ENCODE peak calls at places on chromosomes 12 and 14, in seven cellular contexts. One of them, this sample, is unnamed.

GRCh38 chr12:84826925-84827324 is 85.7 kb downstream of the SLC6A15 start:
- DNase-seq in lung: no peak
- DNase-seq in midbrain: no peak
- DNase-seq in lower leg skin: no peak
- DNase-seq in activated CD8-positive, alpha-beta T cell treated with anti-CD3 and anti-CD28 coated beads for 36 hours: no peak
- DNase-seq in stimulated activated CD4-positive, alpha-beta T cell treated with anti-CD3 and anti-CD28 coated beads, Interleukin-4, amount 100 ng/mL, for 48 hours: no peak
- DNase-seq in activated CD4-positive, alpha-beta T cell treated with anti-CD3 and anti-CD28 coated beads, Interleukin-2, amount 50 U/mL, for 48 hours: no peak
- DNase-seq in this sample: no peak

GRCh38 chr12:115194448-115194847 is 510.5 kb upstream of the TBX3 start:
- DNase-seq in lung: no peak
- DNase-seq in midbrain: no peak
- DNase-seq in lower leg skin: no peak
- DNase-seq in activated CD8-positive, alpha-beta T cell treated with anti-CD3 and anti-CD28 coated beads for 36 hours: no peak
- DNase-seq in stimulated activated CD4-positive, alpha-beta T cell treated with anti-CD3 and anti-CD28 coated beads, Interleukin-4, amount 100 ng/mL, for 48 hours: no peak
- DNase-seq in activated CD4-positive, alpha-beta T cell treated with anti-CD3 and anti-CD28 coated beads, Interleukin-2, amount 50 U/mL, for 48 hours: no peak
- DNase-seq in this sample: no peak

GRCh38 chr14:100842799-100843198 is 16.9 kb downstream of the MEG3 start:
- DNase-seq in lung: no peak
- DNase-seq in midbrain: no peak
- DNase-seq in lower leg skin: no peak
- DNase-seq in activated CD8-positive, alpha-beta T cell treated with anti-CD3 and anti-CD28 coated beads for 36 hours: no peak
- DNase-seq in stimulated activated CD4-positive, alpha-beta T cell treated with anti-CD3 and anti-CD28 coated beads, Interleukin-4, amount 100 ng/mL, for 48 hours: no peak
- DNase-seq in activated CD4-positive, alpha-beta T cell treated with anti-CD3 and anti-CD28 coated beads, Interleukin-2, amount 50 U/mL, for 48 hours: no peak
- DNase-seq in this sample: no peak

GRCh38 chr14:90381011-90381790 is 15.6 kb upstream of the CALM1 start:
- DNase-seq in lung: no peak
- DNase-seq in midbrain: peak; percentile 82
- DNase-seq in lower leg skin: no peak
- DNase-seq in activated CD8-positive, alpha-beta T cell treated with anti-CD3 and anti-CD28 coated beads for 36 hours: no peak
- DNase-seq in stimulated activated CD4-positive, alpha-beta T cell treated with anti-CD3 and anti-CD28 coated beads, Interleukin-4, amount 100 ng/mL, for 48 hours: no peak
- DNase-seq in activated CD4-positive, alpha-beta T cell treated with anti-CD3 and anti-CD28 coated beads, Interleukin-2, amount 50 U/mL, for 48 hours: no peak
- DNase-seq in this sample: no peak

GRCh38 chr14:37034410-37035285 is 137.8 kb downstream of the SLC25A21 start:
- DNase-seq in lung: no peak
- DNase-seq in midbrain: no peak
- DNase-seq in lower leg skin: no peak
- DNase-seq in activated CD8-positive, alpha-beta T cell treated with anti-CD3 and anti-CD28 coated beads for 36 hours: no peak
- DNase-seq in stimulated activated CD4-positive, alpha-beta T cell treated with anti-CD3 and anti-CD28 coated beads, Interleukin-4, amount 100 ng/mL, for 48 hours: no peak
- DNase-seq in activated CD4-positive, alpha-beta T cell treated with anti-CD3 and anti-CD28 coated beads, Interleukin-2, amount 50 U/mL, for 48 hours: no peak
- DNase-seq in this sample: no peak

GRCh38 chr14:36238666-36239363 is 62.3 kb upstream of the PTCSC3 start:
- DNase-seq in lung: peak; percentile 46
- DNase-seq in midbrain: no peak
- DNase-seq in lower leg skin: no peak
- DNase-seq in activated CD8-positive, alpha-beta T cell treated with anti-CD3 and anti-CD28 coated beads for 36 hours: peak; percentile 28
- DNase-seq in stimulated activated CD4-positive, alpha-beta T cell treated with anti-CD3 and anti-CD28 coated beads, Interleukin-4, amount 100 ng/mL, for 48 hours: no peak
- DNase-seq in activated CD4-positive, alpha-beta T cell treated with anti-CD3 and anti-CD28 coated beads, Interleukin-2, amount 50 U/mL, for 48 hours: peak; percentile 19
- DNase-seq in this sample: no peak

GRCh38 chr12:118059645-118060275 is 1.2 kb downstream of the WSB2 start:
- DNase-seq in lung: no peak
- DNase-seq in midbrain: no peak
- DNase-seq in lower leg skin: no peak
- DNase-seq in activated CD8-positive, alpha-beta T cell treated with anti-CD3 and anti-CD28 coated beads for 36 hours: no peak
- DNase-seq in stimulated activated CD4-positive, alpha-beta T cell treated with anti-CD3 and anti-CD28 coated beads, Interleukin-4, amount 100 ng/mL, for 48 hours: no peak
- DNase-seq in activated CD4-positive, alpha-beta T cell treated with anti-CD3 and anti-CD28 coated beads, Interleukin-2, amount 50 U/mL, for 48 hours: no peak
- DNase-seq in this sample: no peak

GRCh38 chr12:67354966-67355365 is 85.8 kb downstream of the CAND1 start:
- DNase-seq in lung: no peak
- DNase-seq in midbrain: no peak
- DNase-seq in lower leg skin: no peak
- DNase-seq in activated CD8-positive, alpha-beta T cell treated with anti-CD3 and anti-CD28 coated beads for 36 hours: no peak
- DNase-seq in stimulated activated CD4-positive, alpha-beta T cell treated with anti-CD3 and anti-CD28 coated beads, Interleukin-4, amount 100 ng/mL, for 48 hours: no peak
- DNase-seq in activated CD4-positive, alpha-beta T cell treated with anti-CD3 and anti-CD28 coated beads, Interleukin-2, amount 50 U/mL, for 48 hours: no peak
- DNase-seq in this sample: no peak

GRCh38 chr14:58919262-58919661 is 269.2 kb upstream of the DAAM1 start:
- DNase-seq in lung: no peak
- DNase-seq in midbrain: no peak
- DNase-seq in lower leg skin: no peak
- DNase-seq in activated CD8-positive, alpha-beta T cell treated with anti-CD3 and anti-CD28 coated beads for 36 hours: no peak
- DNase-seq in stimulated activated CD4-positive, alpha-beta T cell treated with anti-CD3 and anti-CD28 coated beads, Interleukin-4, amount 100 ng/mL, for 48 hours: no peak
- DNase-seq in activated CD4-positive, alpha-beta T cell treated with anti-CD3 and anti-CD28 coated beads, Interleukin-2, amount 50 U/mL, for 48 hours: no peak
- DNase-seq in this sample: no peak

GRCh38 chr12:102093319-102093718 is 26.6 kb downstream of the NUP37 start:
- DNase-seq in lung: no peak
- DNase-seq in midbrain: no peak
- DNase-seq in lower leg skin: no peak
- DNase-seq in activated CD8-positive, alpha-beta T cell treated with anti-CD3 and anti-CD28 coated beads for 36 hours: no peak
- DNase-seq in stimulated activated CD4-positive, alpha-beta T cell treated with anti-CD3 and anti-CD28 coated beads, Interleukin-4, amount 100 ng/mL, for 48 hours: no peak
- DNase-seq in activated CD4-positive, alpha-beta T cell treated with anti-CD3 and anti-CD28 coated beads, Interleukin-2, amount 50 U/mL, for 48 hours: no peak
- DNase-seq in this sample: no peak

GRCh38 chr12:118145798-118146156 is 9.9 kb downstream of the PEBP1 start:
- DNase-seq in lung: no peak
- DNase-seq in midbrain: no peak
- DNase-seq in lower leg skin: no peak
- DNase-seq in activated CD8-positive, alpha-beta T cell treated with anti-CD3 and anti-CD28 coated beads for 36 hours: no peak
- DNase-seq in stimulated activated CD4-positive, alpha-beta T cell treated with anti-CD3 and anti-CD28 coated beads, Interleukin-4, amount 100 ng/mL, for 48 hours: no peak
- DNase-seq in activated CD4-positive, alpha-beta T cell treated with anti-CD3 and anti-CD28 coated beads, Interleukin-2, amount 50 U/mL, for 48 hours: no peak
- DNase-seq in this sample: no peak

GRCh38 chr14:91342243-91342760 is 75.3 kb downstream of the CCDC88C start:
- DNase-seq in lung: no peak
- DNase-seq in midbrain: no peak
- DNase-seq in lower leg skin: no peak
- DNase-seq in activated CD8-positive, alpha-beta T cell treated with anti-CD3 and anti-CD28 coated beads for 36 hours: no peak
- DNase-seq in stimulated activated CD4-positive, alpha-beta T cell treated with anti-CD3 and anti-CD28 coated beads, Interleukin-4, amount 100 ng/mL, for 48 hours: no peak
- DNase-seq in activated CD4-positive, alpha-beta T cell treated with anti-CD3 and anti-CD28 coated beads, Interleukin-2, amount 50 U/mL, for 48 hours: no peak
- DNase-seq in this sample: no peak

GRCh38 chr12:107484219-107484618 is 201.4 kb upstream of the PWP1 start:
- DNase-seq in lung: no peak
- DNase-seq in midbrain: no peak
- DNase-seq in lower leg skin: peak; percentile 12
- DNase-seq in activated CD8-positive, alpha-beta T cell treated with anti-CD3 and anti-CD28 coated beads for 36 hours: no peak
- DNase-seq in stimulated activated CD4-positive, alpha-beta T cell treated with anti-CD3 and anti-CD28 coated beads, Interleukin-4, amount 100 ng/mL, for 48 hours: no peak
- DNase-seq in activated CD4-positive, alpha-beta T cell treated with anti-CD3 and anti-CD28 coated beads, Interleukin-2, amount 50 U/mL, for 48 hours: no peak
- DNase-seq in this sample: no peak

GRCh38 chr12:101552277-101552676 is 42.5 kb upstream of the MYBPC1 start:
- DNase-seq in lung: peak; percentile 52
- DNase-seq in midbrain: no peak
- DNase-seq in lower leg skin: no peak
- DNase-seq in activated CD8-positive, alpha-beta T cell treated with anti-CD3 and anti-CD28 coated beads for 36 hours: no peak
- DNase-seq in stimulated activated CD4-positive, alpha-beta T cell treated with anti-CD3 and anti-CD28 coated beads, Interleukin-4, amount 100 ng/mL, for 48 hours: no peak
- DNase-seq in activated CD4-positive, alpha-beta T cell treated with anti-CD3 and anti-CD28 coated beads, Interleukin-2, amount 50 U/mL, for 48 hours: no peak
- DNase-seq in this sample: no peak

GRCh38 chr14:50003213-50004021 is 110.5 kb downstream of the ARF6 start:
- DNase-seq in lung: peak; percentile 87
- DNase-seq in midbrain: no peak
- DNase-seq in lower leg skin: peak; percentile 96
- DNase-seq in activated CD8-positive, alpha-beta T cell treated with anti-CD3 and anti-CD28 coated beads for 36 hours: peak; percentile 92
- DNase-seq in stimulated activated CD4-positive, alpha-beta T cell treated with anti-CD3 and anti-CD28 coated beads, Interleukin-4, amount 100 ng/mL, for 48 hours: peak; percentile 73
- DNase-seq in activated CD4-positive, alpha-beta T cell treated with anti-CD3 and anti-CD28 coated beads, Interleukin-2, amount 50 U/mL, for 48 hours: peak; percentile 88
- DNase-seq in this sample: no peak

GRCh38 chr14:25041484-25041883 is 8.5 kb downstream of the STXBP6 start:
- DNase-seq in lung: no peak
- DNase-seq in midbrain: no peak
- DNase-seq in lower leg skin: no peak
- DNase-seq in activated CD8-positive, alpha-beta T cell treated with anti-CD3 and anti-CD28 coated beads for 36 hours: no peak
- DNase-seq in stimulated activated CD4-positive, alpha-beta T cell treated with anti-CD3 and anti-CD28 coated beads, Interleukin-4, amount 100 ng/mL, for 48 hours: no peak
- DNase-seq in activated CD4-positive, alpha-beta T cell treated with anti-CD3 and anti-CD28 coated beads, Interleukin-2, amount 50 U/mL, for 48 hours: no peak
- DNase-seq in this sample: no peak

GRCh38 chr12:116406529-116406928 is 129.0 kb upstream of the MED13L start:
- DNase-seq in lung: peak; percentile 68
- DNase-seq in midbrain: peak; percentile 13
- DNase-seq in lower leg skin: peak; percentile 98
- DNase-seq in activated CD8-positive, alpha-beta T cell treated with anti-CD3 and anti-CD28 coated beads for 36 hours: no peak
- DNase-seq in stimulated activated CD4-positive, alpha-beta T cell treated with anti-CD3 and anti-CD28 coated beads, Interleukin-4, amount 100 ng/mL, for 48 hours: no peak
- DNase-seq in activated CD4-positive, alpha-beta T cell treated with anti-CD3 and anti-CD28 coated beads, Interleukin-2, amount 50 U/mL, for 48 hours: no peak
- DNase-seq in this sample: peak; percentile 47

GRCh38 chr14:32545109-32545857 is 216.2 kb downstream of the AKAP6 start:
- DNase-seq in lung: no peak
- DNase-seq in midbrain: no peak
- DNase-seq in lower leg skin: no peak
- DNase-seq in activated CD8-positive, alpha-beta T cell treated with anti-CD3 and anti-CD28 coated beads for 36 hours: no peak
- DNase-seq in stimulated activated CD4-positive, alpha-beta T cell treated with anti-CD3 and anti-CD28 coated beads, Interleukin-4, amount 100 ng/mL, for 48 hours: no peak
- DNase-seq in activated CD4-positive, alpha-beta T cell treated with anti-CD3 and anti-CD28 coated beads, Interleukin-2, amount 50 U/mL, for 48 hours: no peak
- DNase-seq in this sample: no peak

GRCh38 chr12:58421990-58422389 is 480.6 kb downstream of the ATP23 start:
- DNase-seq in lung: no peak
- DNase-seq in midbrain: no peak
- DNase-seq in lower leg skin: no peak
- DNase-seq in activated CD8-positive, alpha-beta T cell treated with anti-CD3 and anti-CD28 coated beads for 36 hours: no peak
- DNase-seq in stimulated activated CD4-positive, alpha-beta T cell treated with anti-CD3 and anti-CD28 coated beads, Interleukin-4, amount 100 ng/mL, for 48 hours: no peak
- DNase-seq in activated CD4-positive, alpha-beta T cell treated with anti-CD3 and anti-CD28 coated beads, Interleukin-2, amount 50 U/mL, for 48 hours: no peak
- DNase-seq in this sample: no peak

GRCh38 chr14:49594347-49595089 is 4.2 kb upstream of the LRR1 start:
- DNase-seq in lung: peak; percentile 46
- DNase-seq in midbrain: peak; percentile 31
- DNase-seq in lower leg skin: no peak
- DNase-seq in activated CD8-positive, alpha-beta T cell treated with anti-CD3 and anti-CD28 coated beads for 36 hours: no peak
- DNase-seq in stimulated activated CD4-positive, alpha-beta T cell treated with anti-CD3 and anti-CD28 coated beads, Interleukin-4, amount 100 ng/mL, for 48 hours: no peak
- DNase-seq in activated CD4-positive, alpha-beta T cell treated with anti-CD3 and anti-CD28 coated beads, Interleukin-2, amount 50 U/mL, for 48 hours: no peak
- DNase-seq in this sample: no peak

GRCh38 chr14:23208286-23208685 is 24.8 kb upstream of the SLC7A8 start:
- DNase-seq in lung: no peak
- DNase-seq in midbrain: no peak
- DNase-seq in lower leg skin: no peak
- DNase-seq in activated CD8-positive, alpha-beta T cell treated with anti-CD3 and anti-CD28 coated beads for 36 hours: no peak
- DNase-seq in stimulated activated CD4-positive, alpha-beta T cell treated with anti-CD3 and anti-CD28 coated beads, Interleukin-4, amount 100 ng/mL, for 48 hours: no peak
- DNase-seq in activated CD4-positive, alpha-beta T cell treated with anti-CD3 and anti-CD28 coated beads, Interleukin-2, amount 50 U/mL, for 48 hours: no peak
- DNase-seq in this sample: no peak

GRCh38 chr12:89080797-89081470 is 271.4 kb downstream of the DUSP6 start:
- DNase-seq in lung: no peak
- DNase-seq in midbrain: no peak
- DNase-seq in lower leg skin: no peak
- DNase-seq in activated CD8-positive, alpha-beta T cell treated with anti-CD3 and anti-CD28 coated beads for 36 hours: no peak
- DNase-seq in stimulated activated CD4-positive, alpha-beta T cell treated with anti-CD3 and anti-CD28 coated beads, Interleukin-4, amount 100 ng/mL, for 48 hours: no peak
- DNase-seq in activated CD4-positive, alpha-beta T cell treated with anti-CD3 and anti-CD28 coated beads, Interleukin-2, amount 50 U/mL, for 48 hours: no peak
- DNase-seq in this sample: no peak

GRCh38 chr14:92943855-92944570 is 21.1 kb downstream of the CHGA start:
- DNase-seq in lung: no peak
- DNase-seq in midbrain: no peak
- DNase-seq in lower leg skin: no peak
- DNase-seq in activated CD8-positive, alpha-beta T cell treated with anti-CD3 and anti-CD28 coated beads for 36 hours: no peak
- DNase-seq in stimulated activated CD4-positive, alpha-beta T cell treated with anti-CD3 and anti-CD28 coated beads, Interleukin-4, amount 100 ng/mL, for 48 hours: no peak
- DNase-seq in activated CD4-positive, alpha-beta T cell treated with anti-CD3 and anti-CD28 coated beads, Interleukin-2, amount 50 U/mL, for 48 hours: no peak
- DNase-seq in this sample: no peak

GRCh38 chr12:4487024-4487423 is 41.4 kb upstream of the FGF6 start:
- DNase-seq in lung: no peak
- DNase-seq in midbrain: peak; percentile 40
- DNase-seq in lower leg skin: no peak
- DNase-seq in activated CD8-positive, alpha-beta T cell treated with anti-CD3 and anti-CD28 coated beads for 36 hours: peak; percentile 6
- DNase-seq in stimulated activated CD4-positive, alpha-beta T cell treated with anti-CD3 and anti-CD28 coated beads, Interleukin-4, amount 100 ng/mL, for 48 hours: no peak
- DNase-seq in activated CD4-positive, alpha-beta T cell treated with anti-CD3 and anti-CD28 coated beads, Interleukin-2, amount 50 U/mL, for 48 hours: no peak
- DNase-seq in this sample: no peak

GRCh38 chr14:103296007-103296406 is 38.0 kb upstream of the EIF5 start:
- DNase-seq in lung: no peak
- DNase-seq in midbrain: no peak
- DNase-seq in lower leg skin: peak; percentile 15
- DNase-seq in activated CD8-positive, alpha-beta T cell treated with anti-CD3 and anti-CD28 coated beads for 36 hours: no peak
- DNase-seq in stimulated activated CD4-positive, alpha-beta T cell treated with anti-CD3 and anti-CD28 coated beads, Interleukin-4, amount 100 ng/mL, for 48 hours: no peak
- DNase-seq in activated CD4-positive, alpha-beta T cell treated with anti-CD3 and anti-CD28 coated beads, Interleukin-2, amount 50 U/mL, for 48 hours: no peak
- DNase-seq in this sample: no peak

GRCh38 chr12:55188974-55189556 is 31.8 kb upstream of the OR10A7 start:
- DNase-seq in lung: peak; percentile 47
- DNase-seq in midbrain: peak; percentile 77
- DNase-seq in lower leg skin: no peak
- DNase-seq in activated CD8-positive, alpha-beta T cell treated with anti-CD3 and anti-CD28 coated beads for 36 hours: peak; percentile 62
- DNase-seq in stimulated activated CD4-positive, alpha-beta T cell treated with anti-CD3 and anti-CD28 coated beads, Interleukin-4, amount 100 ng/mL, for 48 hours: no peak
- DNase-seq in activated CD4-positive, alpha-beta T cell treated with anti-CD3 and anti-CD28 coated beads, Interleukin-2, amount 50 U/mL, for 48 hours: peak; percentile 24
- DNase-seq in this sample: peak; percentile 1

GRCh38 chr12:120247621-120248030 is 17.9 kb downstream of the PXN start:
- DNase-seq in lung: no peak
- DNase-seq in midbrain: no peak
- DNase-seq in lower leg skin: no peak
- DNase-seq in activated CD8-positive, alpha-beta T cell treated with anti-CD3 and anti-CD28 coated beads for 36 hours: no peak
- DNase-seq in stimulated activated CD4-positive, alpha-beta T cell treated with anti-CD3 and anti-CD28 coated beads, Interleukin-4, amount 100 ng/mL, for 48 hours: no peak
- DNase-seq in activated CD4-positive, alpha-beta T cell treated with anti-CD3 and anti-CD28 coated beads, Interleukin-2, amount 50 U/mL, for 48 hours: no peak
- DNase-seq in this sample: no peak

GRCh38 chr12:3117628-3118027 is 40.4 kb downstream of the TSPAN9 start:
- DNase-seq in lung: no peak
- DNase-seq in midbrain: no peak
- DNase-seq in lower leg skin: no peak
- DNase-seq in activated CD8-positive, alpha-beta T cell treated with anti-CD3 and anti-CD28 coated beads for 36 hours: no peak
- DNase-seq in stimulated activated CD4-positive, alpha-beta T cell treated with anti-CD3 and anti-CD28 coated beads, Interleukin-4, amount 100 ng/mL, for 48 hours: no peak
- DNase-seq in activated CD4-positive, alpha-beta T cell treated with anti-CD3 and anti-CD28 coated beads, Interleukin-2, amount 50 U/mL, for 48 hours: no peak
- DNase-seq in this sample: no peak

GRCh38 chr12:124520896-124521295 is 46.5 kb downstream of the NCOR2 start:
- DNase-seq in lung: no peak
- DNase-seq in midbrain: no peak
- DNase-seq in lower leg skin: no peak
- DNase-seq in activated CD8-positive, alpha-beta T cell treated with anti-CD3 and anti-CD28 coated beads for 36 hours: no peak
- DNase-seq in stimulated activated CD4-positive, alpha-beta T cell treated with anti-CD3 and anti-CD28 coated beads, Interleukin-4, amount 100 ng/mL, for 48 hours: no peak
- DNase-seq in activated CD4-positive, alpha-beta T cell treated with anti-CD3 and anti-CD28 coated beads, Interleukin-2, amount 50 U/mL, for 48 hours: no peak
- DNase-seq in this sample: no peak

GRCh38 chr14:75417674-75418073 is 10.1 kb upstream of the JDP2 start:
- DNase-seq in lung: no peak
- DNase-seq in midbrain: no peak
- DNase-seq in lower leg skin: no peak
- DNase-seq in activated CD8-positive, alpha-beta T cell treated with anti-CD3 and anti-CD28 coated beads for 36 hours: no peak
- DNase-seq in stimulated activated CD4-positive, alpha-beta T cell treated with anti-CD3 and anti-CD28 coated beads, Interleukin-4, amount 100 ng/mL, for 48 hours: no peak
- DNase-seq in activated CD4-positive, alpha-beta T cell treated with anti-CD3 and anti-CD28 coated beads, Interleukin-2, amount 50 U/mL, for 48 hours: no peak
- DNase-seq in this sample: no peak